ENCODE peak calls at places on chromosomes 3 and 15, in seven cellular contexts. L, V, B, Q, R, U and I are unnamed samples.

GRCh38 chr3:64454179-64454578 is 228.9 kb upstream of the PRICKLE2 start:
- DNase-seq in R (no peak), U (no peak), V (no peak), L (no peak), Q (no peak), B (no peak), I (no peak)

GRCh38 chr3:129758921-129759320 is 134.6 kb downstream of the TMCC1 start:
- DNase-seq in R (no peak), V (no peak), Q (no peak), L (no peak), B (no peak), U (no peak), I (no peak)

GRCh38 chr3:109924196-109924595 is 586.9 kb upstream of the DPPA4 start:
- DNase-seq in L (no peak), U (no peak), Q (no peak), B (no peak), R (no peak), V (no peak), I (no peak)

GRCh38 chr15:65092046-65092770 is 15.7 kb downstream of the KBTBD13 start:
- DNase-seq in B (no peak), U (no peak), L (no peak), Q (no peak), V (no peak), R (no peak), I (no peak)

GRCh38 chr15:40238927-40239591 is at the start of gene PAK6:
- DNase-seq in U (peak), V (no peak), B (peak), R (no peak), L (peak), Q (peak), I (peak)

GRCh38 chr3:147483578-147483977 is 74.4 kb downstream of the ZIC1 start:
- DNase-seq in B (no peak), R (no peak), U (no peak), V (no peak), Q (no peak), L (no peak), I (no peak)

GRCh38 chr3:13770390-13771169 is 109.3 kb downstream of the WNT7A start:
- DNase-seq in R (no peak), V (no peak), B (no peak), L (no peak), Q (peak), U (no peak), I (peak)

GRCh38 chr15:25775317-25775912 is 87.7 kb downstream of the ATP10A start:
- DNase-seq in R (peak), Q (no peak), V (peak), B (no peak), U (no peak), L (no peak), I (no peak)

GRCh38 chr15:75653347-75653913 is 5.7 kb downstream of the SNX33 start:
- DNase-seq in V (no peak), B (no peak), L (no peak), U (no peak), R (no peak), Q (no peak), I (no peak)

GRCh38 chr3:48125026-48125704 is 63.1 kb downstream of the CDC25A start:
- DNase-seq in B (no peak), Q (peak), U (no peak), R (no peak), L (no peak), V (no peak), I (no peak)

DNA sequence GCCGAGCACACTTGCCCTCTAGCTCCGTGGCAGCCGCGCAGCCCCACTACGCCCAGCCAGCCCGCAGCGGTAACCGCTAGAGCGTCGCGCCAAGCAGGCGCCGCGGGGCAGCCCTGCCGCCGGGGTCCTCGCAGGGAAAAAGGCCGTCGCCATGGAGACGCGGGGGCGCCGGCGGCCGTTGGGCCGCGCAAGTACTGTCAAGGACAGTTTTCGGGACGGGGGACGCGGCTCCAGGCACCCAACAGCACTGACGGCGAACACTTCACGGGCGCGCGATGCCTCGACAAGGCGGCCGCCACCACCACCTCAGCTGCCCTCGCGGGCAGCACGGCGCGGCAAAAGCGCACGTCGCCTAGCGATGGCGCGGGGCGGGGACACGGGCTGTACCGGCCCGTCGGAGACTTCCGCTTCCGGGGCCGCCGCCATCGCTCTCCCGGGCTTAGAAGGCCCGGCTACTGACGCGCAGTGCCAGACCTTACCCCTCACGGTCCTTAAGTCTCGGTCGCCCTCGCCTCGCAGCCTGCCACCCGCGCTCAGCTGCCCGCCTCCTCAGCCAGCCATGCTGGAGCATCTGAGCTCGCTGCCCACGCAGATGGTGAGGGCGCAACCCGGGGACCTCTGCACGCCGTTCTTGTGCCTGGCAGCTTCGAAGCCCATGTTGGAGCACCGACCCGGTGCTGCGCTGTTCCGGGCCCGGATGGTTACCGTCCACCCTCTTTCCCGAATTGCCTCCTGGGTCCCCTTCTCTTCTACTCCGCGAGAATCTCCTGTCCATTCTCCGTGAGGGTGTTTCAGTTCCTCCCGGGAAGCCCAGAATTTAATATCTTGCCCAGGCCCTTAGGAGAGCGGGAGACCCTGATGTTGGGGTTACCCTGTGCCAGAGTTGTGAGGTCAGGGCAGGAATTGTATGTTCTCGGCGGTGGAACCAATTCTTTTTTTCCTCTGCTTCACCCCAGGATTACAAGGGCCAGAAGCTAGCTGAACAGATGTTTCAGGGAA is at the start of the genes GLT8D1 and SPCS1:
- DNase-seq in U (peak), Q (no peak), L (peak), B (peak), R (no peak), V (peak), I (peak)
- TF ChIP-seq JUND in U (no peak), Q (no peak), L (no peak), B (no peak), R (no peak), V (no peak), I (no peak)

GRCh38 chr3:38085943-38086324 is 46.9 kb downstream of the DLEC1 start:
- DNase-seq in U (no peak), L (no peak), B (no peak), Q (no peak), R (no peak), V (no peak), I (no peak)
- TF ChIP-seq JUND in U (no peak), L (no peak), B (no peak), Q (no peak), R (no peak), V (no peak), I (no peak)

DNA sequence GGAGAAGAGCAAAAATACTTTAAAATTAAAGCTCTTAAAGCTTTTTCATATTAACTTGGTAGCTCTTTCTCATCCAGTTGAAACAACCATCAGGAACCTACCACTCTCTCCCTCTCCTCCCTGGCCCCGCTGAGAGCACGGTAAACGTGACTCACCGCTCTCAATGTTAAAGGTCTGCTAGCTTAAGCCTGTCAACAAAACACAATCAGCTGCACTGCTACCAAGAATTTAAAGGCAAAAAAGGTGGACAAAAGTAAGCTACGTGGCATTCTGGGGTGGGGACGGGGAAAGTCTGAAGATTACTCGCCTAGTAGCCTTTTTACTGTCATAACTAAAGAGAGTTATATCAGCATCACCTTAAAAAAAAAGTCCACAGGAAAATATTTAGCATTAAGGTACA is 8.4 kb upstream of the GP5 start:
- DNase-seq in V (peak), L (no peak), U (peak), R (no peak), Q (no peak), B (no peak), I (no peak)
- TF ChIP-seq JUND in V (no peak), L (no peak), U (no peak), R (no peak), Q (no peak), B (no peak), I (no peak)

DNA sequence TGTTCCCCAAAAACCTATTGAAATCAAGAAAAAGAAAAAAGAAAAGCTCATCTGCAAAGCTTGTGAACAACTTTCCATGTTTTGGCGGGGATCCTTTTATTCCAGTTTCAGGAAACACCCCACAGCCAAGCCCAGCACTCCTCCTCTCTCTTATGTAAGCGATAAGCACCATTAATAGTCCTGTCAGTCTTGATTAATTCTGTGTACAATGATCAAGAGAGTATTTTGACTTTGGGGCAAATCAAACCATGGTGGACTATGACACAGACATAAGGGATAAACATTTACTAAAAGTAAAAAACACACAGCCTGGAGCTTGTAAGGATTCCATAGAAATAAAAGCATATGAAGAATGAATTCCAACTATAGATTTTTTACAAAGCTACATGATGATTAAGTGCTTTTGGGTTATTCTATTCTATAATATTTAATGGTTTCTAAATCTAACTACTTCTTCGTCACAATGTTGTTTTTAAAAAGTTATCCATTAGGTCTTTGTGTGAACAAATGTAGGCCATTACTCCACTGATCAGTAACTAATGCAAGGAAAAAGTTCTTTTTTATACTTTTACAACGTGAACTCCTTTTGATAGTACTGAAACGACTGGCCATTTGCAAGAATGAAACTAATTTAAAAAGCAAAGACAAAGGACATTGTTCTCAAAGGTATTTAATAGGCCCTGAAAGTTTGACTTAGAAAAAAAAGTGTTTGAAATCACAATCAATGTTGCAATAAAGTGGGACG is 106.5 kb downstream of the KCNAB1 start:
- DNase-seq in U (no peak), B (no peak), V (no peak), R (no peak), L (no peak), Q (no peak), I (no peak)
- TF ChIP-seq JUND in U (no peak), B (no peak), V (no peak), R (no peak), L (no peak), Q (no peak), I (no peak)

DNA sequence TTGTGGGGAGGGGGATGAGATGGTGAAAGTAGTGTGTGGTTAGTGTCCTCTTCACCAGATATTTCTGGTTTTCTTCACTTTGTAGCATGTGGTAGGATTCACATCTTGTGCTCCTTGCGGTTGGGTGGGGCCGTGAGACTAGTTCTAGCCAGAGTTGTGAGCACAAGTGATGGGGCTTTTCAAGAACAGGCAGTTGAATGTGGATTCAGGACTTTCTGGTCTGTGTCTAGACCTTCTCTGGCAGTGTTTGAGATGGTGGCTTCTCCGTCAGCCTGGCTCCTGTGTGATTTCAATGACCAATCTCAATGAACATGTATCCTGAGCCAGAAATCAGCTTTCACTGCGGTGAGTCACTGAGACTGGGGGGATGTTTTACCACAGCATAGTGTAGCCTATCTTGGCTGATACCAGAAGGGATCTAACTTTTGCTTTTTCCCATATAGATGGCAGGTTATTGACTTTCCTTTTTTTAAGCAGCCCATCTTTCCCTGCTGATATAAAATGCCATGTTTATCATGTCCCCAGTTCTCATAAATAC is 82.6 kb downstream of the RPLP1 start:
- DNase-seq in R (no peak), B (no peak), Q (no peak), L (no peak), U (no peak), V (no peak), I (no peak)
- TF ChIP-seq JUND in R (no peak), B (peak), Q (no peak), L (no peak), U (no peak), V (no peak), I (no peak)

GRCh38 chr3:123412811-123413588 is 35.9 kb downstream of the ADCY5 start:
- DNase-seq in R (no peak), Q (no peak), V (no peak), L (no peak), U (no peak), B (no peak), I (no peak)
- TF ChIP-seq JUND in R (no peak), Q (no peak), V (no peak), L (no peak), U (no peak), B (no peak), I (no peak)

DNA sequence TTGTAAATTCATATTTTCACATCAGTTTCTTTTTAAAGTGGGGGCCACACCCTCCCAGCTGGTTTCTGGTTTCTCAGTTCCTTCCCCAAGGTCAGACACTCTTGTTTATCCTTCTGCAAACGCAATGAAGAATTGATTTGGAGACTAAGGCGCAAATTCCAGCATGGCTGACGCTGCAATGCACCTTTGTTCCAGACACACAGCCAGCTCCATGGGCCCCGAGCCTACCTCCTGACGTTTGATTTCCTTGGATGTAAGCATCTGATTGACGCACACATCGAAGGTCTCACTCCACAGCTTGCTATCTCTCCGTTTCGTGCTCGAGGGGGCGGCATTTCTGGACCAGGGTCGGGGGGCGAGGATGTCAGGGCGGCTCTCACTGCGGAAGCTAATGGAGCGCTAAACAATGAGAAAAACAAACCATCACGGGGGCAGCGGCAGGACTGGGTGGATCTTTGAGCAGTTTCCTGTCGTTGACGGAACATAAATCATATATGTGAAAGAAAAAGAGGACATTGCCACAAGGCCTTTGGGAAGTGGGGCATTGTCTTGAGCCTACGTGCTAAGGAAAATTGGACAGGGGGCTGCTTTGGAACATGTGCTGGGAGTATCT is 46.9 kb downstream of the ARHGEF3 start:
- DNase-seq in R (peak), Q (no peak), L (no peak), B (no peak), V (no peak), U (no peak), I (no peak)
- TF ChIP-seq JUND in R (no peak), Q (no peak), L (no peak), B (no peak), V (no peak), U (no peak), I (no peak)

GRCh38 chr15:89463113-89463512 is 33.3 kb downstream of the RHCG start:
- DNase-seq in U (no peak), V (no peak), R (no peak), L (no peak), B (no peak), Q (no peak), I (no peak)

GRCh38 chr15:89459271-89460038 is 36.9 kb downstream of the RHCG start:
- DNase-seq in U (no peak), V (peak), L (no peak), R (no peak), B (no peak), Q (no peak), I (no peak)

GRCh38 chr15:89460048-89460447 is 36.3 kb downstream of the RHCG start:
- DNase-seq in Q (no peak), L (no peak), B (no peak), U (no peak), V (no peak), R (no peak), I (no peak)

GRCh38 chr15:89461386-89461785 is 35.0 kb downstream of the RHCG start:
- DNase-seq in B (no peak), U (no peak), Q (no peak), L (no peak), V (no peak), R (no peak), I (no peak)

GRCh38 chr15:89462198-89462912 is 34.0 kb downstream of the RHCG start:
- DNase-seq in R (no peak), B (no peak), L (peak), V (peak), U (peak), Q (no peak), I (no peak)
- TF ChIP-seq JUND in R (no peak), B (no peak), L (no peak), V (no peak), U (no peak), Q (no peak), I (no peak)